ENCODE peak calls at places on chromosomes 4 and X, in four cellular contexts. S is anterior cingulate cortex, K is heart left ventricle, X is uterus. F is an unnamed sample.

GRCh38 chrX:68112321-68112720 is 321.0 kb downstream of the OPHN1 start:
- DNase-seq in S (no peak), K (no peak), X (no peak), F (no peak)

GRCh38 chr4:130486186-130486585 is 1390.2 kb downstream of the C4orf33 start:
- DNase-seq in S (no peak), K (no peak), X (no peak), F (no peak)

GRCh38 chrX:147738260-147738659 is 173.5 kb upstream of the FMR1 start:
- DNase-seq in S (no peak), K (no peak), X (no peak), F (no peak)

GRCh38 chr4:111398906-111399330 is 746.3 kb upstream of the FAM241A start:
- DNase-seq in S (no peak), K (peak), X (no peak), F (no peak)

GRCh38 chr4:24164054-24164453 is 274.2 kb upstream of the PPARGC1A start:
- DNase-seq in S (no peak), K (no peak), X (no peak), F (no peak)

GRCh38 chr4:69156913-69157312 is 57.6 kb downstream of the UGT2B11 start:
- DNase-seq in S (no peak), K (no peak), X (no peak), F (no peak)

GRCh38 chr4:151486166-151486565 is 77.2 kb downstream of the FHIP1A start:
- DNase-seq in S (no peak), K (no peak), X (no peak), F (no peak)

GRCh38 chr4:124636793-124637192 is 75.7 kb downstream of the ANKRD50 start:
- DNase-seq in S (no peak), K (no peak), X (no peak), F (no peak)

GRCh38 chrX:120749141-120749846 is 119.4 kb upstream of the C1GALT1C1 start:
- DNase-seq in S (no peak), K (no peak), X (no peak), F (peak)

GRCh38 chr4:59341506-59341905 is 1858.6 kb upstream of the ADGRL3 start:
- DNase-seq in S (no peak), K (no peak), X (no peak), F (no peak)

GRCh38 chr4:145735777-145736176 is 55.8 kb downstream of the C4orf51 start:
- DNase-seq in S (no peak), K (no peak), X (no peak), F (no peak)

GRCh38 chrX:150874448-150874847 is 24.0 kb downstream of the CD99L2 start:
- DNase-seq in S (no peak), K (no peak), X (no peak), F (no peak)

GRCh38 chrX:23195097-23195496 is 139.6 kb upstream of the PTCHD1 start:
- DNase-seq in S (no peak), K (no peak), X (no peak), F (no peak)

GRCh38 chrX:139423186-139423585 is 107.4 kb upstream of the F9 start:
- DNase-seq in S (no peak), K (no peak), X (no peak), F (no peak)